ENCODE peak calls at places on chromosomes 16 and 17, in six cellular contexts. K is activated CD4-positive, alpha-beta T cell treated with anti-CD3 and anti-CD28 coated beads, Interleukin-2, amount 50 U/mL, for 1 hour; F is GDM1; V is hippocampal formation; O is activated CD8-positive, alpha-beta T cell treated with anti-CD3 and anti-CD28 coated beads, Interleukin-2, amount 10 ng/mL, durations not matched to agents 7 days and 5 days; U is Calu3. X is an unnamed sample.

GRCh38 chr17:31598921-31599571 is 207.6 kb downstream of the RAB11FIP4 start:
- DNase-seq in K (no peak), F (no peak), V (no peak), O (no peak), U (no peak), X (no peak)

GRCh38 chr16:10188236-10188635 is 6.0 kb upstream of the GRIN2A start:
- DNase-seq in K (no peak), F (no peak), V (no peak), O (no peak), U (no peak), X (no peak)

GRCh38 chr17:21452377-21453143 is 76.4 kb downstream of the KCNJ12 start:
- DNase-seq in K (peak), F (peak), V (peak), O (peak), U (no peak), X (no peak)

GRCh38 chr17:42459256-42459982 is 741 bp downstream of the ATP6V0A1 start:
- DNase-seq in K (peak), F (no peak), V (peak), O (no peak), U (peak), X (peak)

GRCh38 chr17:64024781-64025731 is 4.6 kb upstream of the ICAM2 start:
- DNase-seq in K (peak), F (no peak), V (no peak), O (peak), U (no peak), X (no peak)

GRCh38 chr17:4988168-4988567 is 693 bp upstream of the CAMTA2 start:
- DNase-seq in K (no peak), F (no peak), V (no peak), O (no peak), U (no peak), X (no peak)

GRCh38 chr16:17476414-17477259 is 5.9 kb upstream of the XYLT1 start:
- DNase-seq in K (peak), F (peak), V (peak), O (peak), U (peak), X (no peak)

GRCh38 chr17:43878260-43879082 is 28.9 kb downstream of the MPP2 start:
- DNase-seq in K (peak), F (peak), V (peak), O (peak), U (peak), X (peak)